ENCODE peak calls at places on chromosomes 5 and 9, in nine cellular contexts. One of them, this sample, is unnamed.

GRCh38 chr5:9898319-9898718 is 268.2 kb upstream of the TAS2R1 start:
- DNase-seq in stimulated activated naive CD4-positive, alpha-beta T cell: no peak
- DNase-seq in NCI-H1436: no peak
- DNase-seq in T-helper 9 cell: no peak
- DNase-seq in GM23248: peak; percentile 55
- DNase-seq in EL: peak; percentile 51
- DNase-seq in cardiac fibroblast: peak; percentile 60
- DNase-seq in anterior cingulate cortex: no peak
- DNase-seq in breast epithelium: no peak
- DNase-seq in this sample: no peak

GRCh38 chr5:147575598-147575997 is 65.7 kb upstream of the DPYSL3 start:
- DNase-seq in breast epithelium: no peak
- DNase-seq in cardiac fibroblast: no peak
- DNase-seq in GM23248: no peak
- DNase-seq in NCI-H1436: no peak
- DNase-seq in T-helper 9 cell: no peak
- DNase-seq in stimulated activated naive CD4-positive, alpha-beta T cell: no peak
- DNase-seq in EL: no peak
- DNase-seq in anterior cingulate cortex: no peak
- DNase-seq in this sample: no peak

GRCh38 chr9:93660647-93661046 is 84.3 kb downstream of the PHF2 start:
- DNase-seq in EL: no peak
- DNase-seq in NCI-H1436: no peak
- DNase-seq in cardiac fibroblast: no peak
- DNase-seq in breast epithelium: no peak
- DNase-seq in T-helper 9 cell: no peak
- DNase-seq in anterior cingulate cortex: no peak
- DNase-seq in stimulated activated naive CD4-positive, alpha-beta T cell: no peak
- DNase-seq in GM23248: no peak
- DNase-seq in this sample: no peak

GRCh38 chr5:76337949-76338589 is 65.0 kb upstream of the IQGAP2 start:
- DNase-seq in stimulated activated naive CD4-positive, alpha-beta T cell: peak; percentile 66
- DNase-seq in T-helper 9 cell: peak; percentile 19
- DNase-seq in cardiac fibroblast: peak; percentile 35
- DNase-seq in GM23248: peak; percentile 42
- DNase-seq in NCI-H1436: no peak
- DNase-seq in anterior cingulate cortex: no peak
- DNase-seq in breast epithelium: peak; percentile 36
- DNase-seq in EL: peak; percentile 50
- DNase-seq in this sample: no peak

GRCh38 chr5:95709967-95710650 is 21.0 kb upstream of the RHOBTB3 start:
- DNase-seq in breast epithelium: no peak
- DNase-seq in stimulated activated naive CD4-positive, alpha-beta T cell: no peak
- DNase-seq in EL: no peak
- DNase-seq in anterior cingulate cortex: no peak
- DNase-seq in NCI-H1436: no peak
- DNase-seq in cardiac fibroblast: peak; percentile 34
- DNase-seq in T-helper 9 cell: no peak
- DNase-seq in GM23248: no peak
- DNase-seq in this sample: no peak

GRCh38 chr9:96015876-96016686 is 140.6 kb downstream of the ERCC6L2 start:
- DNase-seq in T-helper 9 cell: no peak
- DNase-seq in stimulated activated naive CD4-positive, alpha-beta T cell: peak; percentile 58
- DNase-seq in GM23248: peak; percentile 33
- DNase-seq in EL: no peak
- DNase-seq in cardiac fibroblast: no peak
- DNase-seq in breast epithelium: no peak
- DNase-seq in anterior cingulate cortex: no peak
- DNase-seq in NCI-H1436: no peak
- DNase-seq in this sample: no peak

GRCh38 chr5:135238622-135239460 is 160.2 kb downstream of the MACROH2A1 start:
- DNase-seq in breast epithelium: peak; percentile 10
- DNase-seq in EL: no peak
- DNase-seq in NCI-H1436: no peak
- DNase-seq in GM23248: no peak
- DNase-seq in cardiac fibroblast: no peak
- DNase-seq in stimulated activated naive CD4-positive, alpha-beta T cell: no peak
- DNase-seq in T-helper 9 cell: no peak
- DNase-seq in anterior cingulate cortex: no peak
- DNase-seq in this sample: no peak

GRCh38 chr5:18800293-18801025 is 1166.2 kb downstream of the TAF11L14 start:
- DNase-seq in EL: no peak
- DNase-seq in breast epithelium: no peak
- DNase-seq in cardiac fibroblast: no peak
- DNase-seq in T-helper 9 cell: no peak
- DNase-seq in GM23248: no peak
- DNase-seq in stimulated activated naive CD4-positive, alpha-beta T cell: no peak
- DNase-seq in NCI-H1436: no peak
- DNase-seq in anterior cingulate cortex: no peak
- DNase-seq in this sample: no peak

GRCh38 chr5:61307196-61307590 is 24.9 kb upstream of the ZSWIM6 start:
- DNase-seq in NCI-H1436: no peak
- DNase-seq in EL: no peak
- DNase-seq in anterior cingulate cortex: no peak
- DNase-seq in GM23248: no peak
- DNase-seq in T-helper 9 cell: no peak
- DNase-seq in breast epithelium: no peak
- DNase-seq in cardiac fibroblast: no peak
- DNase-seq in stimulated activated naive CD4-positive, alpha-beta T cell: no peak
- DNase-seq in this sample: no peak

GRCh38 chr5:120789918-120790714 is 326.0 kb downstream of the PRR16 start:
- DNase-seq in GM23248: no peak
- DNase-seq in NCI-H1436: no peak
- DNase-seq in breast epithelium: no peak
- DNase-seq in cardiac fibroblast: no peak
- DNase-seq in stimulated activated naive CD4-positive, alpha-beta T cell: no peak
- DNase-seq in EL: no peak
- DNase-seq in T-helper 9 cell: no peak
- DNase-seq in anterior cingulate cortex: no peak
- DNase-seq in this sample: no peak

GRCh38 chr9:11269036-11269435 is 656.2 kb upstream of the PTPRD start:
- DNase-seq in GM23248: no peak
- DNase-seq in breast epithelium: no peak
- DNase-seq in EL: no peak
- DNase-seq in stimulated activated naive CD4-positive, alpha-beta T cell: no peak
- DNase-seq in anterior cingulate cortex: no peak
- DNase-seq in T-helper 9 cell: no peak
- DNase-seq in cardiac fibroblast: peak; percentile 2
- DNase-seq in NCI-H1436: no peak
- DNase-seq in this sample: no peak

GRCh38 chr5:149320791-149321330 is 24.4 kb upstream of the GRPEL2 start:
- DNase-seq in anterior cingulate cortex: no peak
- DNase-seq in stimulated activated naive CD4-positive, alpha-beta T cell: no peak
- DNase-seq in GM23248: peak; percentile 85
- DNase-seq in cardiac fibroblast: peak; percentile 92
- DNase-seq in NCI-H1436: peak; percentile 43
- DNase-seq in EL: peak; percentile 96
- DNase-seq in breast epithelium: peak; percentile 84
- DNase-seq in T-helper 9 cell: no peak
- DNase-seq in this sample: peak; percentile 63

GRCh38 chr9:655875-656274 is 185.6 kb upstream of the DMRT1 start:
- DNase-seq in stimulated activated naive CD4-positive, alpha-beta T cell: no peak
- DNase-seq in breast epithelium: peak; percentile 61
- DNase-seq in NCI-H1436: no peak
- DNase-seq in EL: no peak
- DNase-seq in T-helper 9 cell: no peak
- DNase-seq in GM23248: peak; percentile 30
- DNase-seq in anterior cingulate cortex: no peak
- DNase-seq in cardiac fibroblast: peak; percentile 49
- DNase-seq in this sample: no peak

GRCh38 chr5:39137391-39138181 is 63.4 kb upstream of the RICTOR start:
- DNase-seq in breast epithelium: no peak
- DNase-seq in EL: no peak
- DNase-seq in T-helper 9 cell: no peak
- DNase-seq in GM23248: peak; percentile 8
- DNase-seq in NCI-H1436: no peak
- DNase-seq in stimulated activated naive CD4-positive, alpha-beta T cell: no peak
- DNase-seq in cardiac fibroblast: no peak
- DNase-seq in anterior cingulate cortex: no peak
- DNase-seq in this sample: no peak

GRCh38 chr9:79604149-79604548 is 32.4 kb downstream of the TLE4 start:
- DNase-seq in GM23248: no peak
- DNase-seq in T-helper 9 cell: no peak
- DNase-seq in breast epithelium: no peak
- DNase-seq in anterior cingulate cortex: no peak
- DNase-seq in stimulated activated naive CD4-positive, alpha-beta T cell: no peak
- DNase-seq in NCI-H1436: no peak
- DNase-seq in EL: no peak
- DNase-seq in cardiac fibroblast: no peak
- DNase-seq in this sample: no peak